ENCODE peak calls at places on chromosome 15, in four cellular contexts. I, Q, C and O are unnamed samples.

GRCh38 chr15:40928975-40929729 is at the start of gene DLL4:
- DNase-seq in Q (peak; percentile 95), I (peak; percentile 54), C (no peak), O (peak; percentile 57)

GRCh38 chr15:67807141-67807540 is 18.2 kb upstream of the SKOR1 start:
- DNase-seq in C (no peak), I (no peak), Q (no peak), O (no peak)

GRCh38 chr15:23447107-23447500 is at the start of gene GOLGA6L2:
- DNase-seq in Q (peak; percentile 67), I (no peak), C (no peak), O (peak; percentile 81)

GRCh38 chr15:52677593-52677992 is 1.6 kb downstream of the ATOSA start:
- DNase-seq in I (no peak), Q (no peak), C (peak; percentile 46), O (no peak)

GRCh38 chr15:61033938-61034792 is 194.9 kb downstream of the RORA start:
- DNase-seq in Q (no peak), C (no peak), I (no peak), O (no peak)

GRCh38 chr15:35319354-35319753 is 226.6 kb downstream of the DPH6 start:
- DNase-seq in I (no peak), Q (no peak), C (no peak), O (no peak)

GRCh38 chr15:63203451-63204090 is 14.2 kb downstream of the RAB8B start:
- DNase-seq in C (no peak), Q (no peak), I (no peak), O (no peak)

GRCh38 chr15:67098768-67099282 is 33.4 kb downstream of the SMAD3 start:
- DNase-seq in C (no peak), I (peak; percentile 90), Q (no peak), O (no peak)

GRCh38 chr15:57069423-57069822 is 151.0 kb downstream of the TCF12 start:
- DNase-seq in C (no peak), I (no peak), Q (no peak), O (no peak)

GRCh38 chr15:60244813-60245212 is 153.0 kb downstream of the ANXA2 start:
- DNase-seq in I (no peak), Q (no peak), C (no peak), O (no peak)

GRCh38 chr15:100140527-100141303 is 201.1 kb downstream of the ADAMTS17 start:
- DNase-seq in C (no peak), I (no peak), Q (no peak), O (no peak)
- TF ChIP-seq EP300 in C (no peak), I (no peak), Q (no peak), O (no peak)

GRCh38 chr15:100308222-100309007 is 33.4 kb downstream of the ADAMTS17 start:
- DNase-seq in C (no peak), I (no peak), Q (no peak), O (no peak)
- TF ChIP-seq ESRRA in C (no peak), I (no peak), Q (no peak), O (no peak)

DNA sequence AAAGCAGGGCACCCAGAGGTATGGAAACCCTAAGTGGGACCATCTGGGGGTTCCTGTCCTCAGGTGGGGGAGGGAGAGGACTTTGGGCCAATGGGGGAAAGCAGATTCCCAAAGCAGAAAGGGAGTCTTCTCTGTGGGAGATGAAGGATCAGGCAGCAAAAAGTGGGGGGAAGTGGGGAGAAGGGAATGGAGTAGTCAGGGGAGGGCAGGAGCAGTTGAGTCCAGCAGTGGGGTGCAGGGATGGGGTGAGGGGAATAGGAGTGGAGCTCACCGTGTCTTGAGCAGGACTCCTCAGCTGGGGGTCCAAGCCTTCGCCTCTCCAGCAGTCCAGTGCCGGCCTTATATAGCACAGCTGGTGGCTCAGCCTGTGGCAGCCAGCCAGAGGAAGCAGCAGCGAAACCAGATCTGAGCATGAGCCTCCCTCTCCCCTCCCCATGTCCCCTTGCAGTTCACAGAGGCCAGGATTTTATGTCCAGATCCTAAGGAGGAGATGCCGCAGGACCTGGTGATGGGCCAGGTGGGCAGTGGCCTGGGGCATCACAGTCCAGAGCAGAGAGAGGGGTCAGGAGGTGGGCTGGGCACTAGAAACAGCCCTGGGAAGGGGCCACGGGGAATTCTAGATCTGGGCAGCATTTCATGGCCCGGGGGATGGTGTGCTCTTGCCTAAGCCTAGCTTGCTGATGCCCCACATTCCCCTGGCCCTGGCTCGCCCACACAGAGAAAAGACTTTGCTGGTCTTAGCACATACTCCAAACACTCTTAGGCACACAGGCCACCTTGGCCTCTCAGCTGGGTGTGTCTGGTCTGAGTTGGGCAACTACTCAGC is at the start of gene CILP:
- DNase-seq in C (no peak), I (no peak), Q (no peak), O (no peak)
- TF ChIP-seq EP300 in C (no peak), I (no peak), Q (no peak), O (no peak)

DNA sequence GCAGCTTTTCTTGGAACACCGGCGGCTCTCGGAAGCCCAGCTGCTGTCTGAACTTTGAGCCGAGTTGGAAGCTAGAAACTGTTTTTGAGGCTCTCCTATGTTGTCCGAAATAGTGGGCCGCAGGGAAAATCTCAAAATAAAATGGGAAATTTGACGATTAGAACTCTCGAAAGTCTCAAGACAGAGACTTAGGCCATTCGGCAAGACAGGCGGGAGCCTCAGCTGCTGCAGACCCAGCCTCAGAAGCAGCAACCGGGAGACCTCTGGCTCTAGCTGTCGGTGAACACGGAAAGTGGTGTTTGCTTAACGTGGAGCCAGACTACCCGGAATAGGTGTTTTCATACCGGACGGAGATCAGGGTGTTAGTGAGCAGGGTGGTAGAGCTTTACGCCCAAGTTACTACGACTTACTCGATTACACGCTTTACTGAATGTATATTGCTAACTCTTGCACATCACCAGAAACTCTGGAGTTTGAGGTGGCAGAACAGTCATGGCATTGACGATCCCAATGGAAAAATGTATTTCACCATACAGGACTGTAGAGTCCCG is 357 bp upstream of the MAN2C1 start:
- DNase-seq in C (no peak), I (peak; percentile 87), Q (no peak), O (no peak)
- TF ChIP-seq ESRRA in C (no peak), I (no peak), Q (no peak), O (no peak)

DNA sequence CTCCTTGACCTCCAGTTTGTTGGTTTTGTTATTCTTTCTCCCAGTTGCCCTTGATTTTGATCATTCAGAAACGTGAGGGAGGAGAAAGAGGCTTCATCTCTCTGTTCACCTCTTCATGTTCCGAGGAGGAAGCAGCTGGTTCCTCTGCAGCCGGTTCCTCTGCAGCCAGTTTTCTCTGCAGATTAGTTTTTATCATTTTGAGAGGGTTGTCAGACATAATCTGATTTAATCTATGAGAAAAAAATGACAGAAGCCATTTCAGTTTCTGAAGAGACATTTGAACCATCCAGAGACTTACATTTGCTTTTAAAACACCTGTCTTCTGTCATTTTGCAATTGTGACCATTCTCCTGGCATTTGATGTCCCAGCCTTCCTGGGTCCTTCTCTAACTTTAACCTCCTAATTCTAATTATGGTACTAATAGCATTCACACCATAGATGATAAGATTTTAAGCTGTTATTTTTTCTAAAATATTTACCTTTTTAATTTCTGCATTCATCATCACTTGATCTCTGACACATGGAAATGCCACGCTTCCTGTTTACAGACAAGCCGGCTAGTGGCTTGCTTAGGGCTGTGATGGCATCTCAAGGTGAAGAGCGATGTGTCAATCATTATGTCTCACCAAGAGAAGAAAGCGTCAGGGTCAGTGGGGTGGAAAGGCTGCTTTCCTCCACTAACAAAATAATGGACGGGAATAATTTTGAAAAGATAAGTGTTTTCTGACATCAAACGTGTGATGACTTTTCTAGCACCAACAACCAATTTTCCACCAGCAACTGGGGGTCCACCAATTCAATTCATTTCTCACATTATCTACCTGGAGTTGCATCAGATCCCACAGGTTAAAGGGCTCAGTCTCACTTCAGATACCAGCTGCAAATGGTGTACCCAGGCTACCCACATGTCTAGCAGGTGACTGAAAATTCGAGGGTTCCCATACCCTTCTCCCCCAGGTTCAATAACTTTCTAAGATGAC is 76.4 kb downstream of the CHRNA7 start:
- DNase-seq in C (no peak), I (no peak), Q (no peak), O (no peak)
- TF ChIP-seq EP300 in C (no peak), I (no peak), Q (no peak), O (no peak)